ENCODE peak calls at places on chromosomes 7 and 10, in four cellular contexts. X is T-helper 1 cell, M is germinal center, Y is posterior cingulate gyrus. Z is an unnamed sample.

GRCh38 chr7:65809259-65809981 is 63.5 kb upstream of the VKORC1L1 start:
- DNase-seq in M (peak; percentile 33), Y (no peak), X (no peak), Z (no peak)

GRCh38 chr10:6151087-6151977 is 51.4 kb upstream of the PFKFB3 start:
- DNase-seq in X (peak; percentile 25), M (peak; percentile 76), Y (peak; percentile 53), Z (peak; percentile 22)

GRCh38 chr10:17226891-17227303 is 1.1 kb upstream of the VIM start:
- DNase-seq in Y (no peak), X (no peak), M (no peak), Z (no peak)

GRCh38 chr10:54769051-54769450 is 32.0 kb downstream of the PCDH15 start:
- DNase-seq in Y (no peak), M (no peak), X (no peak), Z (no peak)

GRCh38 chr10:129169115-129169514 is 297.9 kb upstream of the MGMT start:
- DNase-seq in M (no peak), Y (no peak), X (no peak), Z (no peak)

GRCh38 chr7:30663414-30663813 is 18.8 kb downstream of the CRHR2 start:
- DNase-seq in X (no peak), M (no peak), Y (no peak), Z (no peak)

GRCh38 chr10:2928219-2928840 is 139.0 kb upstream of the PFKP start:
- DNase-seq in X (no peak), M (peak; percentile 73), Y (peak; percentile 48), Z (peak; percentile 63)

GRCh38 chr7:6422926-6423632 is 24.7 kb downstream of the DAGLB start:
- DNase-seq in M (no peak), X (no peak), Y (no peak), Z (no peak)

GRCh38 chr10:36888925-36889573 is 236.3 kb upstream of the ANKRD30A start:
- DNase-seq in X (no peak), M (peak; percentile 5), Y (no peak), Z (peak; percentile 27)

GRCh38 chr10:92627845-92628480 is 35.0 kb downstream of the KIF11 start:
- DNase-seq in X (no peak), Y (no peak), M (no peak), Z (no peak)